ENCODE peak calls at places on chromosomes 7 and 10, in five cellular contexts. I is hypothalamus, Q is brain microvascular endothelial cell, G is SK-N-DZ, K is dermis blood vessel endothelial cell. T is an unnamed sample.

GRCh38 chr7:47228386-47229014 is 353.4 kb downstream of the TNS3 start:
- DNase-seq in I (no peak), Q (no peak), G (no peak), K (no peak), T (no peak)

GRCh38 chr7:157700237-157701005 is 363.6 kb downstream of the DNAJB6 start:
- DNase-seq in I (no peak), Q (no peak), G (no peak), K (no peak), T (no peak)

GRCh38 chr7:150801946-150802771 is 1.6 kb downstream of the TMEM176A start:
- DNase-seq in I (no peak), Q (no peak), G (no peak), K (no peak), T (no peak)

GRCh38 chr7:140506788-140507464 is 27.6 kb upstream of the MKRN1 start:
- DNase-seq in I (no peak), Q (peak), G (peak), K (no peak), T (no peak)

GRCh38 chr10:128875955-128876354 is 591.1 kb upstream of the MGMT start:
- DNase-seq in I (no peak), Q (peak), G (no peak), K (no peak), T (no peak)

GRCh38 chr10:27494116-27494515 is 10.0 kb upstream of the RAB18 start:
- DNase-seq in I (no peak), Q (no peak), G (no peak), K (no peak), T (no peak)

GRCh38 chr10:44647877-44648542 is 263.1 kb upstream of the CXCL12 start:
- DNase-seq in I (no peak), Q (no peak), G (no peak), K (no peak), T (no peak)

GRCh38 chr10:11856089-11856488 is 32.9 kb downstream of the PROSER2 start:
- DNase-seq in I (no peak), Q (no peak), G (no peak), K (no peak), T (no peak)

GRCh38 chr10:103772096-103772845 is 83.1 kb downstream of the SH3PXD2A start:
- DNase-seq in I (peak), Q (peak), G (peak), K (peak), T (peak)

GRCh38 chr10:100904903-100905302 is 7.9 kb upstream of the SLF2 start:
- DNase-seq in I (no peak), Q (no peak), G (no peak), K (no peak), T (no peak)

GRCh38 chr10:4708123-4708759 is 117.8 kb upstream of the AKR1E2 start:
- DNase-seq in I (no peak), Q (no peak), G (no peak), K (no peak), T (no peak)

GRCh38 chr7:25125137-25125946 is at the start of gene CYCS:
- DNase-seq in I (peak), Q (peak), G (peak), K (peak), T (peak)

GRCh38 chr7:105840981-105841749 is 35.2 kb downstream of the ATXN7L1 start:
- DNase-seq in I (no peak), Q (no peak), G (no peak), K (no peak), T (no peak)

GRCh38 chr10:3655528-3655927 is 129.5 kb downstream of the KLF6 start:
- DNase-seq in I (no peak), Q (no peak), G (no peak), K (no peak), T (no peak)

GRCh38 chr10:124647421-124648130 is 96.6 kb downstream of the FAM53B start:
- DNase-seq in I (no peak), Q (peak), G (no peak), K (peak), T (peak)

GRCh38 chr7:74059681-74060588 is 23.7 kb upstream of the LIMK1 start:
- DNase-seq in I (no peak), Q (no peak), G (no peak), K (no peak), T (no peak)

GRCh38 chr10:114404171-114405010 is at the start of gene AFAP1L2:
- DNase-seq in I (no peak), Q (no peak), G (no peak), K (peak), T (no peak)

GRCh38 chr10:27601937-27602538 is 97.9 kb downstream of the RAB18 start:
- DNase-seq in I (no peak), Q (no peak), G (no peak), K (no peak), T (no peak)

GRCh38 chr10:77795426-77796055 is 131.0 kb downstream of the DLG5 start:
- DNase-seq in I (no peak), Q (no peak), G (no peak), K (no peak), T (no peak)

GRCh38 chr10:25556457-25556856 is 377.6 kb upstream of the MYO3A start:
- DNase-seq in I (no peak), Q (no peak), G (no peak), K (peak), T (no peak)

GRCh38 chr10:17910144-17910789 is 41.5 kb upstream of the SLC39A12 start:
- DNase-seq in I (peak), Q (peak), G (peak), K (peak), T (no peak)

GRCh38 chr7:94654764-94655561 is 970 bp downstream of the SGCE start:
- DNase-seq in I (peak), Q (peak), G (peak), K (peak), T (no peak)

GRCh38 chr7:30135551-30136271 is 925 bp downstream of the MTURN start:
- DNase-seq in I (peak), Q (peak), G (peak), K (peak), T (peak)

GRCh38 chr10:110843031-110843430 is 28.7 kb upstream of the PDCD4 start:
- DNase-seq in I (no peak), Q (no peak), G (no peak), K (no peak), T (peak)

GRCh38 chr10:102413053-102413705 is 5.4 kb downstream of the PSD start:
- DNase-seq in I (peak), Q (no peak), G (peak), K (no peak), T (peak)

GRCh38 chr7:37150856-37151255 is 297.8 kb downstream of the ELMO1 start:
- DNase-seq in I (no peak), Q (no peak), G (no peak), K (no peak), T (no peak)

GRCh38 chr10:86301971-86302370 is 64.6 kb downstream of the GRID1 start:
- DNase-seq in I (no peak), Q (no peak), G (no peak), K (no peak), T (no peak)

T was measured in stimulated activated naive CD4-positive, alpha-beta T cell treated with Interleukin-2 at 50 U/mL for 16 hours.